ENCODE peak calls at places on chromosomes 3 and 15, in five cellular contexts. One of them, this sample, is unnamed.
A peak's percentile ranks its signal among the peaks of the same experiment; 100 is the strongest.

GRCh38 chr3:35908366-35909232 is 269.3 kb downstream of the ARPP21 start:
- DNase-seq in breast epithelium: no peak
- DNase-seq in body of pancreas: peak; percentile 72
- DNase-seq in tibial nerve: peak; percentile 34
- DNase-seq in GM12891: peak; percentile 1
- DNase-seq in this sample: peak; percentile 51

GRCh38 chr3:169673521-169673920 is 10.0 kb upstream of the MECOM start:
- DNase-seq in body of pancreas: no peak
- DNase-seq in breast epithelium: no peak
- DNase-seq in GM12891: no peak
- DNase-seq in tibial nerve: no peak
- DNase-seq in this sample: no peak

GRCh38 chr3:194485471-194485875 is 1.3 kb downstream of the ATP13A3 start:
- DNase-seq in tibial nerve: no peak
- DNase-seq in body of pancreas: no peak
- DNase-seq in GM12891: no peak
- DNase-seq in breast epithelium: no peak
- DNase-seq in this sample: peak; percentile 41

GRCh38 chr3:139358857-139359562 is 15.2 kb downstream of the MRPS22 start:
- DNase-seq in breast epithelium: no peak
- DNase-seq in GM12891: no peak
- DNase-seq in tibial nerve: no peak
- DNase-seq in body of pancreas: peak; percentile 30
- DNase-seq in this sample: no peak

GRCh38 chr3:138846350-138846756 is 11.6 kb upstream of the PIK3CB start:
- DNase-seq in breast epithelium: no peak
- DNase-seq in tibial nerve: no peak
- DNase-seq in GM12891: no peak
- DNase-seq in body of pancreas: no peak
- DNase-seq in this sample: no peak

GRCh38 chr3:171454026-171454425 is 6.2 kb downstream of the TNIK start:
- DNase-seq in breast epithelium: no peak
- DNase-seq in body of pancreas: peak; percentile 11
- DNase-seq in tibial nerve: no peak
- DNase-seq in GM12891: no peak
- DNase-seq in this sample: no peak

GRCh38 chr15:67048281-67049279 is 16.8 kb upstream of the SMAD3 start:
- DNase-seq in breast epithelium: no peak
- DNase-seq in tibial nerve: no peak
- DNase-seq in body of pancreas: peak; percentile 94
- DNase-seq in GM12891: no peak
- DNase-seq in this sample: peak; percentile 49

GRCh38 chr3:60932669-60933068 is 318.6 kb downstream of the FHIT start:
- DNase-seq in tibial nerve: no peak
- DNase-seq in GM12891: no peak
- DNase-seq in breast epithelium: no peak
- DNase-seq in body of pancreas: no peak
- DNase-seq in this sample: peak; percentile 5

GRCh38 chr15:91995146-91995545 is 141.6 kb downstream of the SLCO3A1 start:
- DNase-seq in tibial nerve: no peak
- DNase-seq in body of pancreas: no peak
- DNase-seq in GM12891: no peak
- DNase-seq in breast epithelium: no peak
- DNase-seq in this sample: no peak

GRCh38 chr3:123096701-123097100 is 29.9 kb downstream of the PDIA5 start:
- DNase-seq in breast epithelium: no peak
- DNase-seq in body of pancreas: peak; percentile 74
- DNase-seq in GM12891: no peak
- DNase-seq in tibial nerve: no peak
- DNase-seq in this sample: no peak

GRCh38 chr3:184343200-184343876 is 5.9 kb downstream of the FAM131A start:
- DNase-seq in body of pancreas: no peak
- DNase-seq in GM12891: no peak
- DNase-seq in tibial nerve: no peak
- DNase-seq in breast epithelium: no peak
- DNase-seq in this sample: no peak

GRCh38 chr15:28912422-28912821 is 26.6 kb downstream of the APBA2 start:
- DNase-seq in tibial nerve: no peak
- DNase-seq in body of pancreas: no peak
- DNase-seq in breast epithelium: no peak
- DNase-seq in GM12891: no peak
- DNase-seq in this sample: peak; percentile 63

GRCh38 chr15:40852529-40852928 is 8.7 kb downstream of the SPINT1 start:
- DNase-seq in GM12891: no peak
- DNase-seq in body of pancreas: no peak
- DNase-seq in tibial nerve: no peak
- DNase-seq in breast epithelium: no peak
- DNase-seq in this sample: no peak

GRCh38 chr15:74788716-74789151 is 6.9 kb downstream of the CSK start:
- DNase-seq in breast epithelium: no peak
- DNase-seq in GM12891: no peak
- DNase-seq in tibial nerve: no peak
- DNase-seq in body of pancreas: no peak
- DNase-seq in this sample: no peak

GRCh38 chr15:100222349-100222715 is 119.4 kb downstream of the ADAMTS17 start:
- DNase-seq in GM12891: no peak
- DNase-seq in body of pancreas: no peak
- DNase-seq in breast epithelium: no peak
- DNase-seq in tibial nerve: no peak
- DNase-seq in this sample: no peak

GRCh38 chr15:72353266-72353665 is 22.5 kb downstream of the HEXA start:
- DNase-seq in breast epithelium: no peak
- DNase-seq in tibial nerve: no peak
- DNase-seq in GM12891: no peak
- DNase-seq in body of pancreas: no peak
- DNase-seq in this sample: no peak

GRCh38 chr3:98903099-98903498 is 1.6 kb upstream of the DCBLD2 start:
- DNase-seq in GM12891: no peak
- DNase-seq in tibial nerve: no peak
- DNase-seq in breast epithelium: no peak
- DNase-seq in body of pancreas: no peak
- DNase-seq in this sample: no peak

GRCh38 chr15:78990278-78990677 is 45.4 kb upstream of the CTSH start:
- DNase-seq in tibial nerve: no peak
- DNase-seq in body of pancreas: no peak
- DNase-seq in breast epithelium: no peak
- DNase-seq in GM12891: no peak
- DNase-seq in this sample: no peak

GRCh38 chr3:109806929-109807328 is 469.6 kb upstream of the DPPA4 start:
- DNase-seq in tibial nerve: no peak
- DNase-seq in breast epithelium: no peak
- DNase-seq in GM12891: no peak
- DNase-seq in body of pancreas: no peak
- DNase-seq in this sample: no peak

GRCh38 chr3:182525975-182526374 is 267.3 kb upstream of the ATP11B start:
- DNase-seq in tibial nerve: no peak
- DNase-seq in GM12891: no peak
- DNase-seq in breast epithelium: no peak
- DNase-seq in body of pancreas: no peak
- DNase-seq in this sample: no peak

GRCh38 chr3:193829781-193830180 is 236.8 kb downstream of the OPA1 start:
- DNase-seq in GM12891: no peak
- DNase-seq in tibial nerve: no peak
- DNase-seq in body of pancreas: peak; percentile 54
- DNase-seq in breast epithelium: peak; percentile 94
- DNase-seq in this sample: no peak

GRCh38 chr3:197424674-197425484 is 126.5 kb upstream of the DLG1 start:
- DNase-seq in body of pancreas: no peak
- DNase-seq in GM12891: no peak
- DNase-seq in tibial nerve: no peak
- DNase-seq in breast epithelium: no peak
- DNase-seq in this sample: no peak

GRCh38 chr3:30664449-30664848 is 58.0 kb downstream of the TGFBR2 start:
- DNase-seq in breast epithelium: no peak
- DNase-seq in body of pancreas: no peak
- DNase-seq in GM12891: no peak
- DNase-seq in tibial nerve: no peak
- DNase-seq in this sample: peak; percentile 50

GRCh38 chr15:23038741-23039150 is 623 bp downstream of the TUBGCP5 start:
- DNase-seq in body of pancreas: peak; percentile 39
- DNase-seq in breast epithelium: no peak
- DNase-seq in GM12891: no peak
- DNase-seq in tibial nerve: no peak
- DNase-seq in this sample: peak; percentile 68

GRCh38 chr3:13013994-13014754 is 59.1 kb downstream of the IQSEC1 start:
- DNase-seq in GM12891: no peak
- DNase-seq in tibial nerve: no peak
- DNase-seq in breast epithelium: no peak
- DNase-seq in body of pancreas: no peak
- DNase-seq in this sample: peak; percentile 23

GRCh38 chr3:115401298-115401697 is 222.0 kb upstream of the GAP43 start:
- DNase-seq in breast epithelium: no peak
- DNase-seq in body of pancreas: no peak
- DNase-seq in GM12891: no peak
- DNase-seq in tibial nerve: no peak
- DNase-seq in this sample: no peak

GRCh38 chr3:131849640-131850039 is 185.2 kb downstream of the CPNE4 start:
- DNase-seq in GM12891: no peak
- DNase-seq in body of pancreas: no peak
- DNase-seq in tibial nerve: no peak
- DNase-seq in breast epithelium: no peak
- DNase-seq in this sample: no peak

GRCh38 chr3:149020839-149021252 is 29.5 kb downstream of the GYG1 start:
- DNase-seq in tibial nerve: no peak
- DNase-seq in breast epithelium: no peak
- DNase-seq in GM12891: no peak
- DNase-seq in body of pancreas: no peak
- DNase-seq in this sample: no peak

GRCh38 chr3:41881233-41881821 is 80.6 kb downstream of the ULK4 start:
- DNase-seq in tibial nerve: no peak
- DNase-seq in body of pancreas: no peak
- DNase-seq in GM12891: no peak
- DNase-seq in breast epithelium: no peak
- DNase-seq in this sample: peak; percentile 33

GRCh38 chr3:123951522-123952447 is 9.2 kb downstream of the CCDC14 start:
- DNase-seq in breast epithelium: no peak
- DNase-seq in tibial nerve: no peak
- DNase-seq in body of pancreas: no peak
- DNase-seq in GM12891: no peak
- DNase-seq in this sample: no peak

DNA sequence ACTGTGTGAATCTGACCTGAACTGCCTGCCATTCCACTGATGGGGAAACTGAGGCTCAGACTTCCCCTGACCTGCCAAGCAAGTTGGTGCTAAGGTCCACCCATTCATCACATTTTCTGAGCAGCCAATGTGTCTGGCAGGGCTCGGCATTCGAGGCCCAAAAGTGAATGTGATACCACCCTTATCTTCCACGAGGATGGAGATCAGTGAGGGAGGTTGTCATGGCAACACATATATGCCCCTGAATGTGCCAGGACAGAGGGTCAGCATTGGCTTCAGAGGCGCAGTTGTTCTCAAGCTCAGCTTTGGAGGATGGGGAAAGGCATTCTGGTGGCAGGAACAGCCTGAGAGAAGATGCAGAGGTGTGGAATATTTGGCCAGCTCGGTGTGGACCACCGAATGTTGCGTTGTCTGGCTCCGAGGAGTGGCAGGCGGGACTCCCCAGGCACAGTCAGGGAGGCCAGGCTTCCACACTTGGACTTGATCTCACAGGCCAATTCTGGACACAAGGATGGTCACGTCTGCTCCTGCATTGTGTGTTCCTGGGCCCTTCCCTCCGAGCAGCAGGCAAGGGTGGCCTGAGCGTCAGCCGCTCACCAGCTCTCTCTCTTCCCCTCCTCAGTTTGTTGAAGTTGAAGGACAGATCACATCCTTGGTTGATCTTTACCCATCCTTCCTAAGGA is 63.4 kb downstream of the GRIP2 start:
- DNase-seq in GM12891: no peak
- DNase-seq in tibial nerve: no peak
- DNase-seq in breast epithelium: no peak
- DNase-seq in body of pancreas: no peak
- DNase-seq in this sample: no peak
- TF ChIP-seq POLR2A in GM12891: no peak
- TF ChIP-seq POLR2A in tibial nerve: no peak
- TF ChIP-seq POLR2A in breast epithelium: no peak
- TF ChIP-seq POLR2A in body of pancreas: no peak
- TF ChIP-seq POLR2A in this sample: no peak

GRCh38 chr3:45972534-45973402 is 22.9 kb downstream of the FYCO1 start:
- DNase-seq in GM12891: no peak
- DNase-seq in breast epithelium: no peak
- DNase-seq in tibial nerve: no peak
- DNase-seq in body of pancreas: no peak
- DNase-seq in this sample: no peak
- TF ChIP-seq POLR2A in GM12891: no peak
- TF ChIP-seq POLR2A in breast epithelium: no peak
- TF ChIP-seq POLR2A in tibial nerve: no peak
- TF ChIP-seq POLR2A in body of pancreas: no peak
- TF ChIP-seq POLR2A in this sample: no peak

DNA sequence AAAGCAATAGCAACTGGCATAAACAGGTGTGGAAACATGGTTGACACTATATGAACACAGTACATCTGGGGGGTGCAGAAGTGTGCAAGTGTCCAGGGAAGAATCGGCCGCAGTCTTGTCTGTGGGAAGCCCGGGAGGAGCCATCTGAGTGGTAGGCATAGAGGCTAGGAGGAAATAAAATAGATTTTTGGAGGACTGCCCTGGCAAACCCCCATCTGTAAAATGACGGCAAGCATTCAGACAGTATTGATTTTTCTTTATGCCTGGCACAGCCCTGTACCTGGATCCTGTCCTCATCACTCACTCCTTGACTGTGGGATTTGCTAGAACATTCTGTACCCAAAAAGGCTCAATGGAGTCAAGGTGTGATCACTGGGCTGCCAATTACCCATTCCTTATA is 31.3 kb downstream of the THSD4 start:
- DNase-seq in breast epithelium: no peak
- DNase-seq in body of pancreas: peak; percentile 71
- DNase-seq in tibial nerve: no peak
- DNase-seq in GM12891: no peak
- DNase-seq in this sample: no peak
- TF ChIP-seq POLR2A in breast epithelium: no peak
- TF ChIP-seq POLR2A in body of pancreas: peak; percentile 52
- TF ChIP-seq POLR2A in tibial nerve: no peak
- TF ChIP-seq POLR2A in GM12891: no peak
- TF ChIP-seq POLR2A in this sample: no peak

DNA sequence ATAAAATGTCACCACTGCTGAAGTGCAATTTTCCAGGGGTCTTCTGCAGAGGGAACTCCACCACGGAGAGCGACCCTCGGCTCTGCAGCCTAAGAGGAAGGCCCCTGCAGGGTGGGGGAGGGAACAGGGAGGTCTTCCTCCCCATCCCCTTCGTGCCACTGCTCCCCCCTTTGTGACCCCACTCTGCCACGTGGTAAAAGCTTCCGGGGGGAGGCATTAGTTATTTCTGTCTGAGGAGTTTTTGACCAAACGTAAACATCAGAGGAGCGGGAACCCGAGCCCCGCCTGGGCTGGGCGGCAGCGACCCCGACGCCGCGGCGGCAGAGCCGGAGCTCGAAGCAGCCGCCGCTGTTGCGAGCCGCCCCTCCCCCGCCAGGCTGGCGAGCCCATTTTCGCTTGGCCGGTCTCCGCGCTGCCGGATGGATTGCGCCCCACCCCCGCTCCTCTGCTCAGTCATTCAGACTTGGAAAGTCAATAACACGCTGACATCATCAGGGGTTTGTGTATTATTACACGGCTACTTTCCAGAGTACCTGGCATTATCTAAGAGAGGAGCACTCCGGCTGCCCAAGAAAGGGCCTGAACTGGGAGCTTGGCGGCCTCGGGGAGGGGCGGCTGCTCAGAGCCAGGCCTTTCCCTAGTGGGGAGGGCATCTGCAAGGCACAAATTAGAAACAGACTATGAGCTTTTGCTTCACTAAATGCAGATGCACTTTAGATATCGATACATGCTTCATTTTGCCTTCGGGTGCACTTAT is 162.5 kb upstream of the TBL1XR1 start:
- DNase-seq in body of pancreas: peak; percentile 97
- DNase-seq in breast epithelium: peak; percentile 93
- DNase-seq in tibial nerve: peak; percentile 93
- DNase-seq in GM12891: peak; percentile 58
- DNase-seq in this sample: peak; percentile 98
- TF ChIP-seq POLR2A in body of pancreas: peak; percentile 70
- TF ChIP-seq POLR2A in breast epithelium: no peak
- TF ChIP-seq POLR2A in tibial nerve: no peak
- TF ChIP-seq POLR2A in GM12891: no peak
- TF ChIP-seq POLR2A in this sample: peak; percentile 70